ENCODE peak calls at places on chromosomes 11 and 22, in four cellular contexts. W is GM23248, R is SK-N-SH, U is PC-3. B is an unnamed sample. For H3F3A, the result is how much of the 10 kb centered on the place peaks cover.

GRCh38 chr11:57873196-57873911 is 111.8 kb downstream of the CTNND1 start:
- DNase-seq in W (peak), R (no peak), U (peak), B (no peak)

GRCh38 chr11:12179019-12179418 is 68.6 kb downstream of the MICAL2 start:
- DNase-seq in W (no peak), R (no peak), U (no peak), B (no peak)

GRCh38 chr11:129267716-129268115 is 75.6 kb upstream of the ARHGAP32 start:
- DNase-seq in W (no peak), R (no peak), U (no peak), B (no peak)

GRCh38 chr11:72202571-72202970 is 10.6 kb downstream of the FOLR1 start:
- DNase-seq in W (no peak), R (no peak), U (no peak), B (no peak)

GRCh38 chr11:123374622-123374968 is 55.5 kb upstream of the GRAMD1B start:
- DNase-seq in W (no peak), R (no peak), U (no peak), B (no peak)

GRCh38 chr11:128776434-128777284 is 82.8 kb downstream of the FLI1 start:
- DNase-seq in W (peak), R (peak), U (peak), B (peak)

GRCh38 chr11:86660011-86660595 is 12.3 kb downstream of the ME3 start:
- DNase-seq in W (peak), R (peak), U (peak), B (no peak)

GRCh38 chr22:17247832-17248231 is 28.6 kb upstream of the ADA2 start:
- DNase-seq in W (no peak), R (no peak), U (no peak), B (no peak)

GRCh38 chr22:39802682-39803081 is 90.9 kb downstream of the ENTHD1 start:
- DNase-seq in W (no peak), R (no peak), U (no peak), B (no peak)

GRCh38 chr22:20114506-20115475 is 1.1 kb upstream of the RANBP1 start:
- DNase-seq in W (no peak), R (no peak), U (no peak), B (no peak)

GRCh38 chr22:31272522-31273446 is 19.5 kb downstream of the PIK3IP1 start:
- DNase-seq in W (peak), R (peak), U (peak), B (peak)

GRCh38 chr11:33735166-33735425 is 1.1 kb downstream of the CD59 start:
- DNase-seq in W (peak), R (no peak), U (no peak), B (no peak)

GRCh38 chr11:61164610-61165424 is 3.6 kb upstream of the VPS37C start:
- DNase-seq in W (no peak), R (no peak), U (no peak), B (no peak)

GRCh38 chr11:120208777-120209176 is 2.1 kb upstream of the OAF start:
- DNase-seq in W (peak), R (no peak), U (peak), B (no peak)

GRCh38 chr11:21567628-21568290 is 625.1 kb upstream of the ANO5 start:
- DNase-seq in W (no peak), R (no peak), U (no peak), B (no peak)

GRCh38 chr22:47556473-47556872 is 794.0 kb downstream of the TBC1D22A start:
- DNase-seq in W (no peak), R (no peak), U (no peak), B (no peak)

GRCh38 chr22:39634530-39635399 is 64.2 kb downstream of the CACNA1I start:
- DNase-seq in W (peak), R (no peak), U (peak), B (no peak)

GRCh38 chr22:39629851-39630250 is 59.3 kb downstream of the CACNA1I start:
- DNase-seq in W (no peak), R (no peak), U (no peak), B (no peak)

GRCh38 chr11:19746081-19746480 is 33.4 kb downstream of the NAV2 start:
- DNase-seq in W (no peak), R (no peak), U (no peak), B (no peak)

GRCh38 chr11:96899971-96900370 is 510.2 kb downstream of the JRKL start:
- DNase-seq in W (no peak), R (no peak), U (no peak), B (no peak)

GRCh38 chr11:2940930-2941821 is 12.0 kb upstream of the PHLDA2 start:
- DNase-seq in W (peak), R (peak), U (peak), B (no peak)

GRCh38 chr11:117733311-117733710 is 63.7 kb downstream of the DSCAML1 start:
- DNase-seq in W (no peak), R (no peak), U (no peak), B (no peak)

GRCh38 chr11:99170606-99171005 is 149.9 kb downstream of the CNTN5 start:
- DNase-seq in W (no peak), R (no peak), U (no peak), B (no peak)

GRCh38 chr11:28760676-28761390 is 652.6 kb downstream of the METTL15 start:
- DNase-seq in W (peak), R (no peak), U (peak), B (no peak)

GRCh38 chr11:58573451-58574104 is 2.1 kb downstream of the LPXN start:
- DNase-seq in W (peak), R (no peak), U (peak), B (peak)

GRCh38 chr22:43798492-43798891 is 13.6 kb downstream of the EFCAB6 start:
- DNase-seq in W (peak), R (no peak), U (no peak), B (no peak)

GRCh38 chr11:130390071-130390758 is 38.2 kb downstream of the ADAMTS8 start:
- DNase-seq in W (peak), R (no peak), U (peak), B (no peak)

GRCh38 chr11:47847892-47848635 is at the start of gene NUP160:
- DNase-seq in W (peak), R (peak), U (peak), B (peak)

GRCh38 chr11:11513438-11513837 is 108.4 kb downstream of the GALNT18 start:
- DNase-seq in W (peak), R (no peak), U (peak), B (no peak)

GRCh38 chr11:10604340-10604748 is 35.9 kb upstream of the LYVE1 start:
- DNase-seq in W (peak), R (no peak), U (no peak), B (no peak)

GRCh38 chr11:79675081-79675480 is 234.3 kb upstream of the TENM4 start:
- DNase-seq in W (no peak), R (no peak), U (no peak), B (no peak)

GRCh38 chr11:125167292-125167953 is 2.9 kb downstream of the PKNOX2 start:
- DNase-seq in W (no peak), R (no peak), U (no peak), B (no peak)

GRCh38 chr11:3170756-3171670 is 5.9 kb upstream of the OSBPL5 start:
- DNase-seq in W (no peak), R (no peak), U (no peak), B (no peak)

GRCh38 chr11:36258730-36259360 is 30.4 kb downstream of the COMMD9 start:
- DNase-seq in W (peak), R (peak), U (peak), B (peak)

GRCh38 chr11:62456630-62457029 is 37.8 kb downstream of the SCGB1A1 start:
- DNase-seq in W (no peak), R (no peak), U (no peak), B (no peak)

GRCh38 chr22:39820266-39820665 is 73.3 kb downstream of the ENTHD1 start:
- DNase-seq in W (peak), R (no peak), U (peak), B (no peak)

GRCh38 chr11:57266157-57266556 is 29.1 kb upstream of the APLNR start:
- DNase-seq in W (no peak), R (no peak), U (no peak), B (no peak)

GRCh38 chr11:37788141-37788877 is 1190.3 kb upstream of the RAG2 start:
- DNase-seq in W (no peak), R (no peak), U (peak), B (no peak)

GRCh38 chr22:50586416-50586815 is 3.8 kb upstream of the CHKB start:
- DNase-seq in W (no peak), R (no peak), U (no peak), B (no peak)

DNA sequence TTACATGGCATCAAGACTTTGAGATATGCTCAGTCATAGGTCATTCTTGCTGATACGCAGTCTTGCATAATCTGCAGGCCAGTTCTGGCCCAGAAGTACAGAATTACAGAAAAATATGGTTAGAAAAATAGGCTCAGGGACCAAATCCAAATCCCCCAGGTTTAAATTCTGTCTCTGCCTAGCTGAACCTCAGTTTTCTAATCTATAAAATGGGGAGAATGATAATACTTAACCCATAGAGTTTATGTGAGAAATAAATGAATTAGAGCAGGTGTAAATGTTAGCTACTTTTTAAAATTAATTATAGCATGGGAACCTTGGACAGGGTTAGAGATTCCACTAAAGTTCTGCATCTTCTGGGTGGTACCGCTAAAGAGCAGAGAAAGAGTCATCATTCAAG is 52.3 kb upstream of the FAM181B start:
- DNase-seq in W (no peak), R (no peak), U (no peak), B (no peak)
- H3F3A ChIP-seq in W (under half), R (under half), U (under half), B (under half)

GRCh38 chr11:104619751-104620150 is 278.5 kb downstream of the CASP12 start:
- DNase-seq in W (no peak), R (no peak), U (no peak), B (no peak)
- H3F3A ChIP-seq in W (under half), R (under half), U (under half), B (under half)

GRCh38 chr11:70206226-70206785 is 3.2 kb downstream of the FADD start:
- DNase-seq in W (no peak), R (no peak), U (no peak), B (no peak)

GRCh38 chr11:70205766-70206165 is 2.7 kb downstream of the FADD start:
- DNase-seq in W (no peak), R (no peak), U (no peak), B (no peak)

GRCh38 chr11:70205049-70205725 is 2.1 kb downstream of the FADD start:
- DNase-seq in W (peak), R (no peak), U (no peak), B (no peak)

GRCh38 chr11:70207531-70208131 is 4.5 kb downstream of the FADD start:
- DNase-seq in W (no peak), R (no peak), U (no peak), B (no peak)

DNA sequence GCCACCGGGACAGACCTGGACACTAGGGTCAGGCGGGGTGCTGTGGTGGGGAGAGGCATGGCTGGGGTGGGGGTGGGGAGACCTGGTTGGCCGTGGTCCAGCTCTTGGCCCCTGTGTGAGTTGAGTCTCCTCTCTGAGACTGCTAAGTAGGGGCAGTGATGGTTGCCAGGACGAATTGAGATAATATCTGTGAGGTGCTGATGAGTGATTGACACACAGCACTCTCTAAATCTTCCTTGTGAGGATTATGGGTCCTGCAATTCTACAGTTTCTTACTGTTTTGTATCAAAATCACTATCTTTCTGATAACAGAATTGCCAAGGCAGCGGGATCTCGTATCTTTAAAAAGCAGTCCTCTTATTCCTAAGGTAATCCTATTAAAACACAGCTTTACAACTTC is 3.9 kb downstream of the FADD start:
- DNase-seq in W (no peak), R (no peak), U (no peak), B (no peak)
- H3F3A ChIP-seq in W (under half), R (under half), U (under half), B (under half)

GRCh38 chr11:67079065-67079464 is 22.4 kb downstream of the RHOD start:
- DNase-seq in W (peak), R (no peak), U (no peak), B (no peak)
- H3F3A ChIP-seq in W (under half), R (under half), U (under half), B (under half)

DNA sequence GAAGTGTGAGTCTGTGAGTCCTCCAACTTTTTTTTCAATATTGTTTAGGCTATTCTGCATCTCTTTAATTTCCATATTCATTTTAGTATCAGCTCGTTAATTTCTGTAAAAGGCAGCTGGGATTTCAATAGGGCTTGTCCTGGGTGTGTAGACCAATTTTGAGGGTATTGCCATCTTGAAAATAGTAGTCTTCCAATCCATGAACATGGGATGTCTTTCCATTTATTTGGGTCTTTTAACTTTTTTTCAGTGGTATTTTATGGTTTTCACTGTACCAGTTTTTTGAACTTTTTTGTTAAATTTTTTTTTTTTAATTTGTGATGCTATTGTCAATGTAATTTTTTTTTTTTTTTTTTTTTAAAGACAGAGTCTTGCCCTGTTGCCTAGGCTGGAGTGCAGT is 79.5 kb downstream of the ARHGAP8 start:
- DNase-seq in W (no peak), R (no peak), U (no peak), B (no peak)
- H3F3A ChIP-seq in W (under half), R (under half), U (under half), B (under half)

GRCh38 chr11:118911113-118911879 is 14.4 kb downstream of the BCL9L start:
- DNase-seq in W (peak), R (no peak), U (peak), B (no peak)

GRCh38 chr11:118912742-118913410 is 12.8 kb downstream of the BCL9L start:
- DNase-seq in W (peak), R (no peak), U (peak), B (no peak)

GRCh38 chr11:118910309-118911112 is 15.2 kb downstream of the BCL9L start:
- DNase-seq in W (peak), R (no peak), U (peak), B (no peak)

GRCh38 chr11:118913411-118914125 is 12.2 kb downstream of the BCL9L start:
- DNase-seq in W (peak), R (no peak), U (peak), B (no peak)

GRCh38 chr11:118911880-118912741 is 13.6 kb downstream of the BCL9L start:
- DNase-seq in W (peak), R (no peak), U (peak), B (no peak)
- H3F3A ChIP-seq in W (half or more), R (half or more), U (under half), B (under half)

GRCh38 chr11:35182317-35182939 is 43.5 kb downstream of the CD44 start:
- DNase-seq in W (peak), R (no peak), U (peak), B (peak)

GRCh38 chr11:35180311-35181233 is 41.6 kb downstream of the CD44 start:
- DNase-seq in W (peak), R (no peak), U (no peak), B (no peak)

GRCh38 chr11:35179466-35180135 is 40.6 kb downstream of the CD44 start:
- DNase-seq in W (peak), R (no peak), U (peak), B (no peak)

GRCh38 chr11:35185696-35186095 is 46.7 kb downstream of the CD44 start:
- DNase-seq in W (peak), R (no peak), U (no peak), B (no peak)

GRCh38 chr11:35183526-35183925 is 44.6 kb downstream of the CD44 start:
- DNase-seq in W (no peak), R (no peak), U (no peak), B (no peak)
- H3F3A ChIP-seq in W (half or more), R (under half), U (under half), B (under half)

GRCh38 chr11:64777449-64778222 is 706 bp downstream of the SF1 start:
- DNase-seq in W (peak), R (peak), U (peak), B (peak)
- H3F3A ChIP-seq in W (under half), R (under half), U (under half), B (under half)